ENCODE peak calls at places on chromosomes 2 and 18, in four cellular contexts. N is B cell; F is anterior cingulate cortex; S is CD8-positive, alpha-beta T cell. B is an unnamed sample.

GRCh38 chr2:10985260-10985659 is 73.5 kb downstream of the KCNF1 start:
- DNase-seq in N (no peak), F (no peak), S (no peak), B (no peak)

GRCh38 chr2:38933653-38934052 is 44.0 kb downstream of the ARHGEF33 start:
- DNase-seq in S (no peak), N (no peak), F (no peak), B (no peak)

GRCh38 chr2:128799284-128799552 is 480.6 kb upstream of the HS6ST1 start:
- DNase-seq in N (no peak), S (no peak), F (no peak), B (no peak)

GRCh38 chr2:3986530-3987258 is 283.3 kb downstream of the DCDC2C start:
- DNase-seq in S (no peak), N (no peak), F (no peak), B (no peak)

GRCh38 chr2:96907405-96908041 is 37.6 kb upstream of the SEMA4C start:
- DNase-seq in N (no peak), S (no peak), F (peak; percentile 63), B (no peak)

GRCh38 chr2:148020036-148020357 is 540 bp downstream of the ORC4 start:
- DNase-seq in F (no peak), S (no peak), N (peak; percentile 40), B (no peak)

GRCh38 chr18:74544898-74545297 is 10.6 kb downstream of the CNDP1 start:
- DNase-seq in S (no peak), N (no peak), F (no peak), B (no peak)

GRCh38 chr18:79610461-79611039 is 69.1 kb upstream of the CTDP1 start:
- DNase-seq in N (no peak), F (no peak), S (no peak), B (no peak)

GRCh38 chr2:67839242-67839641 is 223.6 kb downstream of the C1D start:
- DNase-seq in S (no peak), N (no peak), F (no peak), B (no peak)

GRCh38 chr2:68319397-68320117 is at the start of gene CNRIP1:
- DNase-seq in F (peak; percentile 67), S (no peak), N (no peak), B (no peak)

GRCh38 chr2:225120175-225120574 is 77.9 kb upstream of the DOCK10 start:
- DNase-seq in F (no peak), N (no peak), S (no peak), B (no peak)